ENCODE peak calls at places on chromosomes 7 and 10, in six cellular contexts. One of them, this sample, is unnamed.

GRCh38 chr10:24669285-24669861 is 54.3 kb downstream of the ARHGAP21 start:
- DNase-seq in H1: no peak
- DNase-seq in mesenchymal stem cell: no peak
- DNase-seq in IMR-90: no peak
- DNase-seq in neuronal stem cell: no peak
- DNase-seq in H9: no peak
- DNase-seq in this sample: no peak

GRCh38 chr10:93461807-93462178 is 20.3 kb downstream of the MYOF start:
- DNase-seq in neuronal stem cell: no peak
- DNase-seq in H9: no peak
- DNase-seq in H1: no peak
- DNase-seq in mesenchymal stem cell: peak; percentile 54
- DNase-seq in IMR-90: peak; percentile 51
- DNase-seq in this sample: no peak

GRCh38 chr7:135943266-135943889 is 33.8 kb downstream of the MTPN start:
- DNase-seq in H1: no peak
- DNase-seq in mesenchymal stem cell: no peak
- DNase-seq in neuronal stem cell: no peak
- DNase-seq in IMR-90: no peak
- DNase-seq in H9: no peak
- DNase-seq in this sample: no peak

GRCh38 chr7:45923290-45923689 is 2.2 kb upstream of the IGFBP3 start:
- DNase-seq in neuronal stem cell: peak; percentile 64
- DNase-seq in H1: peak; percentile 88
- DNase-seq in IMR-90: peak; percentile 72
- DNase-seq in H9: peak; percentile 62
- DNase-seq in mesenchymal stem cell: peak; percentile 77
- DNase-seq in this sample: peak; percentile 61

GRCh38 chr10:128036746-128037542 is 89.3 kb downstream of the MKI67 start:
- DNase-seq in IMR-90: peak; percentile 16
- DNase-seq in mesenchymal stem cell: peak; percentile 59
- DNase-seq in neuronal stem cell: no peak
- DNase-seq in H1: no peak
- DNase-seq in H9: no peak
- DNase-seq in this sample: peak; percentile 28

GRCh38 chr7:25386311-25386744 is 158.0 kb upstream of the NPVF start:
- DNase-seq in mesenchymal stem cell: no peak
- DNase-seq in H9: no peak
- DNase-seq in IMR-90: no peak
- DNase-seq in neuronal stem cell: no peak
- DNase-seq in H1: no peak
- DNase-seq in this sample: no peak

GRCh38 chr10:110774069-110775021 is 97.4 kb upstream of the PDCD4 start:
- DNase-seq in neuronal stem cell: no peak
- DNase-seq in H1: no peak
- DNase-seq in IMR-90: peak; percentile 70
- DNase-seq in H9: no peak
- DNase-seq in mesenchymal stem cell: peak; percentile 33
- DNase-seq in this sample: peak; percentile 74

GRCh38 chr7:71612892-71613291 is 480.9 kb downstream of the GALNT17 start:
- DNase-seq in neuronal stem cell: no peak
- DNase-seq in H9: no peak
- DNase-seq in H1: no peak
- DNase-seq in IMR-90: no peak
- DNase-seq in mesenchymal stem cell: no peak
- DNase-seq in this sample: no peak

GRCh38 chr10:17872191-17873091 is 63.3 kb downstream of the MRC1 start:
- DNase-seq in IMR-90: peak; percentile 21
- DNase-seq in mesenchymal stem cell: peak; percentile 12
- DNase-seq in neuronal stem cell: peak; percentile 8
- DNase-seq in H9: no peak
- DNase-seq in H1: no peak
- DNase-seq in this sample: peak; percentile 54

GRCh38 chr10:6337382-6337781 is 134.7 kb downstream of the PFKFB3 start:
- DNase-seq in H1: no peak
- DNase-seq in IMR-90: no peak
- DNase-seq in H9: no peak
- DNase-seq in mesenchymal stem cell: no peak
- DNase-seq in neuronal stem cell: no peak
- DNase-seq in this sample: no peak

GRCh38 chr10:79320785-79321493 is 26.3 kb upstream of the PPIF start:
- DNase-seq in H9: no peak
- DNase-seq in neuronal stem cell: no peak
- DNase-seq in IMR-90: peak; percentile 94
- DNase-seq in mesenchymal stem cell: peak; percentile 91
- DNase-seq in H1: no peak
- DNase-seq in this sample: peak; percentile 94

GRCh38 chr7:151175047-151175792 is 7.7 kb upstream of the GBX1 start:
- DNase-seq in H9: peak; percentile 14
- DNase-seq in IMR-90: no peak
- DNase-seq in neuronal stem cell: no peak
- DNase-seq in H1: no peak
- DNase-seq in mesenchymal stem cell: no peak
- DNase-seq in this sample: no peak

GRCh38 chr7:156897673-156898072 is 4.7 kb upstream of the LMBR1 start:
- DNase-seq in mesenchymal stem cell: no peak
- DNase-seq in neuronal stem cell: no peak
- DNase-seq in H9: no peak
- DNase-seq in H1: no peak
- DNase-seq in IMR-90: peak; percentile 34
- DNase-seq in this sample: no peak

GRCh38 chr10:46523881-46524470 is 32.5 kb downstream of the GPRIN2 start:
- DNase-seq in H9: no peak
- DNase-seq in H1: no peak
- DNase-seq in neuronal stem cell: no peak
- DNase-seq in mesenchymal stem cell: peak; percentile 82
- DNase-seq in IMR-90: peak; percentile 94
- DNase-seq in this sample: no peak

GRCh38 chr10:59301067-59301674 is 61.2 kb downstream of the FAM13C start:
- DNase-seq in H1: no peak
- DNase-seq in H9: no peak
- DNase-seq in mesenchymal stem cell: no peak
- DNase-seq in neuronal stem cell: no peak
- DNase-seq in IMR-90: no peak
- DNase-seq in this sample: no peak

GRCh38 chr7:28554791-28555471 is 142.6 kb downstream of the CREB5 start:
- DNase-seq in H9: no peak
- DNase-seq in H1: no peak
- DNase-seq in neuronal stem cell: no peak
- DNase-seq in mesenchymal stem cell: no peak
- DNase-seq in IMR-90: no peak
- DNase-seq in this sample: no peak

GRCh38 chr7:1818581-1819200 is 148.6 kb downstream of the ELFN1 start:
- DNase-seq in neuronal stem cell: no peak
- DNase-seq in mesenchymal stem cell: no peak
- DNase-seq in H1: no peak
- DNase-seq in H9: no peak
- DNase-seq in IMR-90: no peak
- DNase-seq in this sample: no peak

GRCh38 chr7:30655096-30655970 is 26.9 kb downstream of the CRHR2 start:
- DNase-seq in H9: no peak
- DNase-seq in mesenchymal stem cell: no peak
- DNase-seq in IMR-90: no peak
- DNase-seq in neuronal stem cell: no peak
- DNase-seq in H1: no peak
- DNase-seq in this sample: no peak

GRCh38 chr7:116911799-116912198 is 41.5 kb upstream of the ST7 start:
- DNase-seq in mesenchymal stem cell: peak; percentile 12
- DNase-seq in H9: no peak
- DNase-seq in IMR-90: no peak
- DNase-seq in neuronal stem cell: no peak
- DNase-seq in H1: no peak
- DNase-seq in this sample: no peak

GRCh38 chr10:120392245-120392644 is 64.8 kb upstream of the PLPP4 start:
- DNase-seq in IMR-90: no peak
- DNase-seq in H9: no peak
- DNase-seq in neuronal stem cell: no peak
- DNase-seq in mesenchymal stem cell: no peak
- DNase-seq in H1: peak; percentile 16
- DNase-seq in this sample: no peak

GRCh38 chr10:44307691-44308090 is 77.2 kb downstream of the CXCL12 start:
- DNase-seq in H1: no peak
- DNase-seq in H9: no peak
- DNase-seq in neuronal stem cell: no peak
- DNase-seq in IMR-90: no peak
- DNase-seq in mesenchymal stem cell: no peak
- DNase-seq in this sample: no peak

GRCh38 chr10:3716093-3716492 is 68.9 kb downstream of the KLF6 start:
- DNase-seq in H1: no peak
- DNase-seq in mesenchymal stem cell: no peak
- DNase-seq in IMR-90: peak; percentile 58
- DNase-seq in H9: no peak
- DNase-seq in neuronal stem cell: no peak
- DNase-seq in this sample: no peak

GRCh38 chr10:118669835-118670234 is 74.4 kb upstream of the PRLHR start:
- DNase-seq in H1: no peak
- DNase-seq in neuronal stem cell: no peak
- DNase-seq in mesenchymal stem cell: no peak
- DNase-seq in H9: no peak
- DNase-seq in IMR-90: no peak
- DNase-seq in this sample: no peak

GRCh38 chr10:110893559-110894179 is 21.9 kb downstream of the PDCD4 start:
- DNase-seq in neuronal stem cell: no peak
- DNase-seq in mesenchymal stem cell: peak; percentile 57
- DNase-seq in IMR-90: peak; percentile 46
- DNase-seq in H1: no peak
- DNase-seq in H9: no peak
- DNase-seq in this sample: peak; percentile 78

GRCh38 chr7:90688826-90689225 is 92.7 kb downstream of the CDK14 start:
- DNase-seq in H9: no peak
- DNase-seq in IMR-90: no peak
- DNase-seq in neuronal stem cell: no peak
- DNase-seq in H1: no peak
- DNase-seq in mesenchymal stem cell: no peak
- DNase-seq in this sample: no peak

GRCh38 chr7:135316648-135317313 is 83.1 kb downstream of the STRA8 start:
- DNase-seq in neuronal stem cell: no peak
- DNase-seq in H9: peak; percentile 19
- DNase-seq in mesenchymal stem cell: no peak
- DNase-seq in H1: no peak
- DNase-seq in IMR-90: no peak
- DNase-seq in this sample: no peak

DNA sequence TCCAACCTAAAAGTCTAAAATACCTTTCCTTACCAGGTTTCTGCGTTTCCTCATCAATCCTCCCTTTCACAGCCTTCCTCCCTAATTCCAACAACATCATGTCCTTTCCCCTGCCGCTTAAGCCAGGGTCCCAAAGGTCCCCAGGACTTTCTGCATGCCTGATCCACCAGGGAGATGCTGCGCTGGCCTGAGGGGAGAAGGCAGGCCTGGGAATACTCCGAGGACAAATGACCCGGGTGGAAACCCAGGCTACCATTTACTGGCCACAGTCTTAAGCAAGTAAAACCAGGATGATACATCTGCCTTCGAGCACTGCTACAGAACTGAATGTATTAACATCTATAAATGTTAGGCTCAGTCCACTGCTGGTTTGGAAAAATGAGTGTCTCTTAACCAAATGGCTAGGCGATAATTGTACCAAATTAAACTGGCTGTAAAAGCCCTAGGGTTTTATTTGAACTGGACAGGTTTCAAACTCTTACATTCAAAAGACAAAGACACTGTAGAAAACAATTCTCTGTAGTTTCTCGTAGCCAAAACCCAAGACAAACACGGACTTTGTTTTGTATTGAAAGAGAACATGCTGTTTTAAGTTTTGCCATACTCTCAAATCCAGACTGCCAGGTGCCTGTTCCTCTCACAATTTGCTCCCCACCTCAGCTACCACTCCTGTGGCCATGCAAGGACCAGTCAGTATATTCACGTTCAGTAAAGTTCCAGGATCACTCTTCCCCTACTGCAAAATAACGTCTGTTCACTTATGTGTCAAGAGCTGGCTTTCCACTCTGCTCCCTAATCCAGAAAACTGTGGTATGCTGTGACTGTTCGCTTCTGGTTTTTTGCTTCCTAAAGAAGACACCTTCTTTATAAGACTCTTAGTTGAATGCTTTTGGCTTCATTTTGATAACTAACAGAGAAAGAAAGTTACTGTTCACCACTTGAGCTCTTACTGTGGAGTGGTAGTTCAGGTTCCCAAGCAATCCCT is 145.7 kb downstream of the RNF216 start:
- DNase-seq in IMR-90: no peak
- DNase-seq in H1: no peak
- DNase-seq in neuronal stem cell: no peak
- DNase-seq in mesenchymal stem cell: peak; percentile 44
- DNase-seq in H9: no peak
- DNase-seq in this sample: no peak
- H2BK120ac ChIP-seq in IMR-90: peak overlapping the region; percentile 60
- H2BK120ac ChIP-seq in H1: no peak overlapping the region
- H2BK120ac ChIP-seq in neuronal stem cell: no peak overlapping the region
- H2BK120ac ChIP-seq in mesenchymal stem cell: peak overlapping the region; percentile 57
- H2BK120ac ChIP-seq in H9: no peak overlapping the region
- H2BK120ac ChIP-seq in this sample: no peak overlapping the region

GRCh38 chr10:33239257-33239656 is 95.2 kb downstream of the NRP1 start:
- DNase-seq in mesenchymal stem cell: no peak
- DNase-seq in neuronal stem cell: no peak
- DNase-seq in H1: no peak
- DNase-seq in IMR-90: no peak
- DNase-seq in H9: no peak
- DNase-seq in this sample: no peak
- H4K8ac ChIP-seq in mesenchymal stem cell: no peak overlapping the region
- H4K8ac ChIP-seq in neuronal stem cell: no peak overlapping the region
- H4K8ac ChIP-seq in H1: no peak overlapping the region
- H4K8ac ChIP-seq in IMR-90: peak overlapping the region; percentile 7
- H4K8ac ChIP-seq in H9: no peak overlapping the region
- H4K8ac ChIP-seq in this sample: no peak overlapping the region

GRCh38 chr7:36840930-36841329 is 116.6 kb upstream of the AOAH start:
- DNase-seq in IMR-90: no peak
- DNase-seq in mesenchymal stem cell: no peak
- DNase-seq in neuronal stem cell: no peak
- DNase-seq in H9: no peak
- DNase-seq in H1: no peak
- DNase-seq in this sample: no peak

GRCh38 chr7:36844374-36844773 is 120.1 kb upstream of the AOAH start:
- DNase-seq in H1: no peak
- DNase-seq in mesenchymal stem cell: no peak
- DNase-seq in neuronal stem cell: no peak
- DNase-seq in H9: no peak
- DNase-seq in IMR-90: no peak
- DNase-seq in this sample: no peak

GRCh38 chr7:36838616-36839015 is 114.3 kb upstream of the AOAH start:
- DNase-seq in H9: no peak
- DNase-seq in H1: no peak
- DNase-seq in mesenchymal stem cell: no peak
- DNase-seq in neuronal stem cell: no peak
- DNase-seq in IMR-90: no peak
- DNase-seq in this sample: no peak
- H4K91ac ChIP-seq in H9: no peak overlapping the region
- H4K91ac ChIP-seq in H1: no peak overlapping the region
- H4K91ac ChIP-seq in mesenchymal stem cell: no peak overlapping the region
- H4K91ac ChIP-seq in neuronal stem cell: no peak overlapping the region
- H4K91ac ChIP-seq in IMR-90: no peak overlapping the region
- H4K91ac ChIP-seq in this sample: no peak overlapping the region

DNA sequence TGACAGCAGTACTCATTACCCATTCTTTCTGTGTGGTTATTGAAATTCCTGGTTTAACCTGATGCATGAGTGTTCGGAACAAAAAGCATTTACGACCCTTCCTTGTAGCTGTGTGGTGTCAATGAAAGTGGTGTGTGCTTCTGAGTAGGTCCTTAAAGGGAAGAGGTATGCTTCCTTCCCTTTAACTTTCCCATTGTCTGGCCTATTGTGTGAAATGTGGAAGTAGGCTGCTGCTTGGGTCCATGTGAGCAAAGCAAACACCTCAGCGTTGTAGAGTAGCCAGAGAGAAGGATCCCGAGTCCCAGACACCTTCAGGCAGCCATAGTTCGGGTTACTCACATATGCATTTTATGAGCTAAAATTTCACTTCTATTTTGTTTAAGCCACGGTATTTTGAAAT is 74.7 kb downstream of the TSPAN12 start:
- DNase-seq in H1: no peak
- DNase-seq in neuronal stem cell: no peak
- DNase-seq in IMR-90: no peak
- DNase-seq in mesenchymal stem cell: no peak
- DNase-seq in H9: no peak
- DNase-seq in this sample: no peak
- H2BK120ac ChIP-seq in H1: no peak overlapping the region
- H2BK120ac ChIP-seq in neuronal stem cell: no peak overlapping the region
- H2BK120ac ChIP-seq in IMR-90: no peak overlapping the region
- H2BK120ac ChIP-seq in mesenchymal stem cell: no peak overlapping the region
- H2BK120ac ChIP-seq in H9: no peak overlapping the region
- H2BK120ac ChIP-seq in this sample: no peak overlapping the region